ENCODE peak calls at places on chromosomes 16 and 17, in six cellular contexts. I is cardiac muscle cell, H is uterus, A is T-helper 2 cell, R is endothelial cell, J is RWPE1. W is an unnamed sample.

GRCh38 chr17:28221751-28222414 is 97.1 kb upstream of the TMEM97 start:
- DNase-seq in H (no peak), R (no peak), I (no peak), J (no peak), A (no peak), W (no peak)

GRCh38 chr16:86846136-86846535 is 267.8 kb downstream of the FOXL1 start:
- DNase-seq in H (no peak), A (no peak), R (no peak), I (no peak), J (no peak), W (no peak)

GRCh38 chr17:7351665-7352558 is at the start of gene KCTD11:
- DNase-seq in I (peak), R (peak), H (peak), A (peak), J (peak), W (peak)

GRCh38 chr17:80187493-80187892 is 17.7 kb downstream of the CARD14 start:
- DNase-seq in A (no peak), I (no peak), J (peak), H (peak), R (no peak), W (no peak)

GRCh38 chr17:64505320-64506200 is 529 bp downstream of the DDX5 start:
- DNase-seq in I (peak), H (peak), A (peak), R (peak), J (peak), W (peak)

GRCh38 chr16:54283735-54284318 is 2.8 kb downstream of the IRX3 start:
- DNase-seq in R (no peak), I (no peak), H (no peak), A (no peak), J (no peak), W (no peak)

GRCh38 chr17:69967910-69968411 is 107.1 kb upstream of the KCNJ16 start:
- DNase-seq in J (no peak), I (no peak), A (no peak), H (no peak), R (no peak), W (no peak)

GRCh38 chr16:67458121-67458641 is 22.8 kb downstream of the ATP6V0D1 start:
- DNase-seq in I (no peak), R (no peak), J (no peak), A (no peak), H (peak), W (no peak)